ENCODE peak calls at places on chromosome 5, in ten cellular contexts. One of them, this sample, is unnamed.

GRCh38 chr5:108983456-108984092 is 235.9 kb downstream of the FER start:
- DNase-seq in AG08396: peak; percentile 6
- DNase-seq in HTR-8/SVneo: no peak
- DNase-seq in lower lobe of right lung: no peak
- DNase-seq in MV-4-11: no peak
- DNase-seq in NCI-H1694 treated with DMSO at 0.1 percent for 48 hours: no peak
- DNase-seq in T-helper 2 cell: no peak
- DNase-seq in endothelial cell: no peak
- DNase-seq in amygdala: no peak
- DNase-seq in spleen: no peak
- DNase-seq in this sample: no peak

GRCh38 chr5:548256-548655 is 24.0 kb upstream of the SLC9A3 start:
- DNase-seq in T-helper 2 cell: no peak
- DNase-seq in lower lobe of right lung: peak; percentile 63
- DNase-seq in amygdala: no peak
- DNase-seq in MV-4-11: no peak
- DNase-seq in spleen: peak; percentile 74
- DNase-seq in HTR-8/SVneo: peak; percentile 71
- DNase-seq in AG08396: peak; percentile 58
- DNase-seq in NCI-H1694 treated with DMSO at 0.1 percent for 48 hours: no peak
- DNase-seq in endothelial cell: no peak
- DNase-seq in this sample: peak; percentile 10

GRCh38 chr5:23977996-23978395 is 470.6 kb downstream of the PRDM9 start:
- DNase-seq in T-helper 2 cell: no peak
- DNase-seq in lower lobe of right lung: no peak
- DNase-seq in AG08396: no peak
- DNase-seq in MV-4-11: no peak
- DNase-seq in endothelial cell: no peak
- DNase-seq in HTR-8/SVneo: no peak
- DNase-seq in NCI-H1694 treated with DMSO at 0.1 percent for 48 hours: no peak
- DNase-seq in spleen: no peak
- DNase-seq in amygdala: no peak
- DNase-seq in this sample: peak; percentile 47

GRCh38 chr5:138705007-138705406 is 48.2 kb upstream of the CTNNA1 start:
- DNase-seq in NCI-H1694 treated with DMSO at 0.1 percent for 48 hours: no peak
- DNase-seq in spleen: no peak
- DNase-seq in amygdala: no peak
- DNase-seq in HTR-8/SVneo: no peak
- DNase-seq in MV-4-11: no peak
- DNase-seq in lower lobe of right lung: no peak
- DNase-seq in T-helper 2 cell: no peak
- DNase-seq in AG08396: no peak
- DNase-seq in endothelial cell: no peak
- DNase-seq in this sample: no peak

GRCh38 chr5:21173526-21173925 is 1185.5 kb upstream of the CDH18 start:
- DNase-seq in lower lobe of right lung: no peak
- DNase-seq in MV-4-11: no peak
- DNase-seq in HTR-8/SVneo: no peak
- DNase-seq in spleen: no peak
- DNase-seq in NCI-H1694 treated with DMSO at 0.1 percent for 48 hours: no peak
- DNase-seq in amygdala: no peak
- DNase-seq in T-helper 2 cell: no peak
- DNase-seq in AG08396: no peak
- DNase-seq in endothelial cell: no peak
- DNase-seq in this sample: no peak

GRCh38 chr5:157778121-157778805 is 34.8 kb downstream of the LSM11 start:
- DNase-seq in NCI-H1694 treated with DMSO at 0.1 percent for 48 hours: no peak
- DNase-seq in endothelial cell: no peak
- DNase-seq in T-helper 2 cell: no peak
- DNase-seq in AG08396: no peak
- DNase-seq in spleen: no peak
- DNase-seq in lower lobe of right lung: no peak
- DNase-seq in MV-4-11: no peak
- DNase-seq in HTR-8/SVneo: peak; percentile 14
- DNase-seq in amygdala: no peak
- DNase-seq in this sample: no peak

GRCh38 chr5:139901971-139902370 is 106.4 kb downstream of the PSD2 start:
- DNase-seq in lower lobe of right lung: no peak
- DNase-seq in NCI-H1694 treated with DMSO at 0.1 percent for 48 hours: no peak
- DNase-seq in endothelial cell: no peak
- DNase-seq in T-helper 2 cell: no peak
- DNase-seq in MV-4-11: no peak
- DNase-seq in spleen: peak; percentile 50
- DNase-seq in AG08396: no peak
- DNase-seq in amygdala: no peak
- DNase-seq in HTR-8/SVneo: no peak
- DNase-seq in this sample: no peak

GRCh38 chr5:36285837-36286615 is 15.7 kb downstream of the RANBP3L start:
- DNase-seq in HTR-8/SVneo: no peak
- DNase-seq in MV-4-11: no peak
- DNase-seq in amygdala: no peak
- DNase-seq in AG08396: no peak
- DNase-seq in endothelial cell: no peak
- DNase-seq in T-helper 2 cell: no peak
- DNase-seq in spleen: no peak
- DNase-seq in NCI-H1694 treated with DMSO at 0.1 percent for 48 hours: no peak
- DNase-seq in lower lobe of right lung: no peak
- DNase-seq in this sample: no peak

GRCh38 chr5:137695651-137696428 is 40.0 kb downstream of the KLHL3 start:
- DNase-seq in NCI-H1694 treated with DMSO at 0.1 percent for 48 hours: no peak
- DNase-seq in amygdala: no peak
- DNase-seq in lower lobe of right lung: no peak
- DNase-seq in spleen: no peak
- DNase-seq in endothelial cell: peak; percentile 70
- DNase-seq in HTR-8/SVneo: no peak
- DNase-seq in MV-4-11: peak; percentile 81
- DNase-seq in T-helper 2 cell: peak; percentile 3
- DNase-seq in AG08396: no peak
- DNase-seq in this sample: no peak

GRCh38 chr5:166961938-166962337 is 1329.5 kb upstream of the WWC1 start:
- DNase-seq in NCI-H1694 treated with DMSO at 0.1 percent for 48 hours: no peak
- DNase-seq in MV-4-11: no peak
- DNase-seq in lower lobe of right lung: no peak
- DNase-seq in T-helper 2 cell: no peak
- DNase-seq in amygdala: no peak
- DNase-seq in endothelial cell: no peak
- DNase-seq in spleen: no peak
- DNase-seq in HTR-8/SVneo: no peak
- DNase-seq in AG08396: no peak
- DNase-seq in this sample: no peak

GRCh38 chr5:154857091-154857533 is 1.3 kb upstream of the CNOT8 start:
- DNase-seq in MV-4-11: no peak
- DNase-seq in amygdala: no peak
- DNase-seq in NCI-H1694 treated with DMSO at 0.1 percent for 48 hours: peak; percentile 57
- DNase-seq in lower lobe of right lung: no peak
- DNase-seq in AG08396: peak; percentile 77
- DNase-seq in HTR-8/SVneo: no peak
- DNase-seq in endothelial cell: no peak
- DNase-seq in spleen: no peak
- DNase-seq in T-helper 2 cell: no peak
- DNase-seq in this sample: peak; percentile 75

GRCh38 chr5:174300941-174301761 is 255.6 kb downstream of the NSG2 start:
- DNase-seq in spleen: no peak
- DNase-seq in HTR-8/SVneo: no peak
- DNase-seq in lower lobe of right lung: no peak
- DNase-seq in AG08396: no peak
- DNase-seq in amygdala: no peak
- DNase-seq in MV-4-11: no peak
- DNase-seq in NCI-H1694 treated with DMSO at 0.1 percent for 48 hours: no peak
- DNase-seq in T-helper 2 cell: no peak
- DNase-seq in endothelial cell: no peak
- DNase-seq in this sample: no peak

GRCh38 chr5:91194861-91195460 is 188.2 kb downstream of the ARRDC3 start:
- DNase-seq in T-helper 2 cell: no peak
- DNase-seq in spleen: no peak
- DNase-seq in NCI-H1694 treated with DMSO at 0.1 percent for 48 hours: no peak
- DNase-seq in MV-4-11: no peak
- DNase-seq in endothelial cell: no peak
- DNase-seq in amygdala: no peak
- DNase-seq in lower lobe of right lung: no peak
- DNase-seq in AG08396: no peak
- DNase-seq in HTR-8/SVneo: no peak
- DNase-seq in this sample: no peak

GRCh38 chr5:160935776-160936175 is 83.8 kb upstream of the ATP10B start:
- DNase-seq in amygdala: no peak
- DNase-seq in spleen: no peak
- DNase-seq in T-helper 2 cell: no peak
- DNase-seq in endothelial cell: no peak
- DNase-seq in NCI-H1694 treated with DMSO at 0.1 percent for 48 hours: no peak
- DNase-seq in MV-4-11: no peak
- DNase-seq in HTR-8/SVneo: no peak
- DNase-seq in lower lobe of right lung: no peak
- DNase-seq in AG08396: no peak
- DNase-seq in this sample: no peak

GRCh38 chr5:93899026-93899600 is 157.7 kb upstream of the POU5F2 start:
- DNase-seq in endothelial cell: no peak
- DNase-seq in NCI-H1694 treated with DMSO at 0.1 percent for 48 hours: peak; percentile 7
- DNase-seq in lower lobe of right lung: no peak
- DNase-seq in T-helper 2 cell: no peak
- DNase-seq in MV-4-11: no peak
- DNase-seq in amygdala: no peak
- DNase-seq in spleen: no peak
- DNase-seq in AG08396: no peak
- DNase-seq in HTR-8/SVneo: no peak
- DNase-seq in this sample: peak; percentile 24